ENCODE peak calls at places on chromosome 12, in seven cellular contexts. One of them, this sample, is unnamed.

GRCh38 chr12:25587346-25587745 is 34.3 kb upstream of the LMNTD1 start:
- DNase-seq in GM12865: no peak
- DNase-seq in head of caudate nucleus: no peak
- DNase-seq in CD8-positive, alpha-beta T cell: no peak
- DNase-seq in endodermal cell: no peak
- DNase-seq in PC-3: no peak
- DNase-seq in RPMI7951: no peak
- DNase-seq in this sample: no peak

GRCh38 chr12:30457621-30458289 is 237.9 kb downstream of the IPO8 start:
- DNase-seq in CD8-positive, alpha-beta T cell: no peak
- DNase-seq in PC-3: peak; percentile 88
- DNase-seq in RPMI7951: peak; percentile 61
- DNase-seq in head of caudate nucleus: no peak
- DNase-seq in GM12865: no peak
- DNase-seq in endodermal cell: no peak
- DNase-seq in this sample: peak; percentile 91

GRCh38 chr12:28090835-28091234 is 99.4 kb upstream of the CCDC91 start:
- DNase-seq in PC-3: no peak
- DNase-seq in GM12865: no peak
- DNase-seq in head of caudate nucleus: no peak
- DNase-seq in RPMI7951: no peak
- DNase-seq in endodermal cell: no peak
- DNase-seq in CD8-positive, alpha-beta T cell: no peak
- DNase-seq in this sample: no peak

GRCh38 chr12:124311292-124312109 is 16.6 kb downstream of the RFLNA start:
- DNase-seq in RPMI7951: no peak
- DNase-seq in PC-3: no peak
- DNase-seq in GM12865: no peak
- DNase-seq in endodermal cell: peak; percentile 74
- DNase-seq in CD8-positive, alpha-beta T cell: no peak
- DNase-seq in head of caudate nucleus: no peak
- DNase-seq in this sample: no peak

GRCh38 chr12:47348206-47348605 is 268.4 kb upstream of the AMIGO2 start:
- DNase-seq in endodermal cell: no peak
- DNase-seq in head of caudate nucleus: no peak
- DNase-seq in RPMI7951: no peak
- DNase-seq in PC-3: no peak
- DNase-seq in CD8-positive, alpha-beta T cell: no peak
- DNase-seq in GM12865: no peak
- DNase-seq in this sample: no peak

GRCh38 chr12:57771271-57771872 is 533 bp downstream of the METTL1 start:
- DNase-seq in CD8-positive, alpha-beta T cell: peak; percentile 49
- DNase-seq in head of caudate nucleus: peak; percentile 82
- DNase-seq in endodermal cell: peak; percentile 98
- DNase-seq in GM12865: peak; percentile 91
- DNase-seq in RPMI7951: peak; percentile 86
- DNase-seq in PC-3: peak; percentile 90
- DNase-seq in this sample: peak; percentile 93

GRCh38 chr12:75542942-75543341 is 31.5 kb upstream of the KRR1 start:
- DNase-seq in PC-3: no peak
- DNase-seq in endodermal cell: no peak
- DNase-seq in GM12865: no peak
- DNase-seq in CD8-positive, alpha-beta T cell: no peak
- DNase-seq in RPMI7951: peak; percentile 33
- DNase-seq in head of caudate nucleus: no peak
- DNase-seq in this sample: no peak

GRCh38 chr12:56520025-56520810 is 1.4 kb upstream of the RBMS2 start:
- DNase-seq in RPMI7951: no peak
- DNase-seq in endodermal cell: no peak
- DNase-seq in PC-3: no peak
- DNase-seq in CD8-positive, alpha-beta T cell: no peak
- DNase-seq in head of caudate nucleus: no peak
- DNase-seq in GM12865: no peak
- DNase-seq in this sample: no peak

GRCh38 chr12:6336859-6337744 is 4.8 kb downstream of the TNFRSF1A start:
- DNase-seq in head of caudate nucleus: no peak
- DNase-seq in GM12865: peak; percentile 66
- DNase-seq in CD8-positive, alpha-beta T cell: peak; percentile 28
- DNase-seq in endodermal cell: no peak
- DNase-seq in RPMI7951: peak; percentile 37
- DNase-seq in PC-3: no peak
- DNase-seq in this sample: no peak

GRCh38 chr12:85549658-85550057 is 269.6 kb downstream of the ALX1 start:
- DNase-seq in RPMI7951: no peak
- DNase-seq in endodermal cell: no peak
- DNase-seq in PC-3: no peak
- DNase-seq in GM12865: no peak
- DNase-seq in CD8-positive, alpha-beta T cell: no peak
- DNase-seq in head of caudate nucleus: no peak
- DNase-seq in this sample: peak; percentile 80

GRCh38 chr12:18171571-18171970 is 81.6 kb upstream of the RERGL start:
- DNase-seq in PC-3: peak; percentile 1
- DNase-seq in RPMI7951: no peak
- DNase-seq in head of caudate nucleus: no peak
- DNase-seq in CD8-positive, alpha-beta T cell: no peak
- DNase-seq in endodermal cell: no peak
- DNase-seq in GM12865: no peak
- DNase-seq in this sample: no peak

GRCh38 chr12:2666846-2667245 is 127.9 kb upstream of the FKBP4 start:
- DNase-seq in CD8-positive, alpha-beta T cell: no peak
- DNase-seq in endodermal cell: peak; percentile 28
- DNase-seq in GM12865: no peak
- DNase-seq in RPMI7951: no peak
- DNase-seq in head of caudate nucleus: no peak
- DNase-seq in PC-3: no peak
- DNase-seq in this sample: no peak

GRCh38 chr12:59086124-59086523 is 165.8 kb upstream of the LRIG3 start:
- DNase-seq in CD8-positive, alpha-beta T cell: no peak
- DNase-seq in PC-3: no peak
- DNase-seq in endodermal cell: no peak
- DNase-seq in GM12865: no peak
- DNase-seq in head of caudate nucleus: no peak
- DNase-seq in RPMI7951: no peak
- DNase-seq in this sample: peak; percentile 95

GRCh38 chr12:33222357-33222756 is 217.3 kb downstream of the SYT10 start:
- DNase-seq in head of caudate nucleus: no peak
- DNase-seq in endodermal cell: peak; percentile 58
- DNase-seq in CD8-positive, alpha-beta T cell: no peak
- DNase-seq in GM12865: no peak
- DNase-seq in RPMI7951: no peak
- DNase-seq in PC-3: no peak
- DNase-seq in this sample: no peak

GRCh38 chr12:115941362-115941761 is 336.1 kb downstream of the MED13L start:
- DNase-seq in PC-3: peak; percentile 42
- DNase-seq in head of caudate nucleus: no peak
- DNase-seq in endodermal cell: peak; percentile 22
- DNase-seq in CD8-positive, alpha-beta T cell: no peak
- DNase-seq in RPMI7951: peak; percentile 28
- DNase-seq in GM12865: no peak
- DNase-seq in this sample: peak; percentile 36

GRCh38 chr12:105705765-105706164 is 375.3 kb downstream of the C12orf75 start:
- DNase-seq in RPMI7951: peak; percentile 31
- DNase-seq in head of caudate nucleus: peak; percentile 75
- DNase-seq in endodermal cell: peak; percentile 87
- DNase-seq in CD8-positive, alpha-beta T cell: no peak
- DNase-seq in GM12865: peak; percentile 46
- DNase-seq in PC-3: peak; percentile 61
- DNase-seq in this sample: peak; percentile 70

GRCh38 chr12:113159937-113160336 is 10.4 kb downstream of the CFAP73 start:
- DNase-seq in endodermal cell: no peak
- DNase-seq in head of caudate nucleus: peak; percentile 70
- DNase-seq in CD8-positive, alpha-beta T cell: no peak
- DNase-seq in GM12865: no peak
- DNase-seq in PC-3: no peak
- DNase-seq in RPMI7951: no peak
- DNase-seq in this sample: no peak

GRCh38 chr12:12803186-12803585 is 10.0 kb upstream of the DDX47 start:
- DNase-seq in GM12865: peak; percentile 81
- DNase-seq in CD8-positive, alpha-beta T cell: no peak
- DNase-seq in PC-3: peak; percentile 95
- DNase-seq in head of caudate nucleus: peak; percentile 32
- DNase-seq in RPMI7951: peak; percentile 87
- DNase-seq in endodermal cell: peak; percentile 63
- DNase-seq in this sample: peak; percentile 87

GRCh38 chr12:14059538-14059937 is 78.1 kb upstream of the GRIN2B start:
- DNase-seq in CD8-positive, alpha-beta T cell: no peak
- DNase-seq in RPMI7951: no peak
- DNase-seq in endodermal cell: no peak
- DNase-seq in PC-3: no peak
- DNase-seq in head of caudate nucleus: peak; percentile 7
- DNase-seq in GM12865: no peak
- DNase-seq in this sample: no peak

GRCh38 chr12:50066402-50066801 is 9.0 kb downstream of the ASIC1 start:
- DNase-seq in PC-3: no peak
- DNase-seq in CD8-positive, alpha-beta T cell: no peak
- DNase-seq in endodermal cell: peak; percentile 91
- DNase-seq in GM12865: no peak
- DNase-seq in head of caudate nucleus: no peak
- DNase-seq in RPMI7951: peak; percentile 52
- DNase-seq in this sample: no peak

GRCh38 chr12:67795235-67795634 is 146.7 kb downstream of the DYRK2 start:
- DNase-seq in PC-3: peak; percentile 60
- DNase-seq in endodermal cell: no peak
- DNase-seq in CD8-positive, alpha-beta T cell: no peak
- DNase-seq in head of caudate nucleus: no peak
- DNase-seq in GM12865: no peak
- DNase-seq in RPMI7951: no peak
- DNase-seq in this sample: peak; percentile 60

GRCh38 chr12:111193511-111193910 is 175.4 kb downstream of the PHETA1 start:
- DNase-seq in endodermal cell: no peak
- DNase-seq in head of caudate nucleus: peak; percentile 29
- DNase-seq in PC-3: no peak
- DNase-seq in RPMI7951: no peak
- DNase-seq in CD8-positive, alpha-beta T cell: no peak
- DNase-seq in GM12865: no peak
- DNase-seq in this sample: no peak

GRCh38 chr12:13099910-13100609 is 3.4 kb downstream of the GSG1 start:
- DNase-seq in PC-3: no peak
- DNase-seq in GM12865: no peak
- DNase-seq in head of caudate nucleus: no peak
- DNase-seq in RPMI7951: no peak
- DNase-seq in CD8-positive, alpha-beta T cell: no peak
- DNase-seq in endodermal cell: no peak
- DNase-seq in this sample: peak; percentile 51